ENCODE peak calls at places on chromosomes 13 and 19, in nine cellular contexts. W is ascending aorta; A is mesenchymal stem cell; V is right atrium auricular region; M is CD8-positive, alpha-beta memory T cell; I is lower lobe of right lung; U is mesendoderm; J is CD4-positive, alpha-beta memory T cell; N is psoas muscle. B is an unnamed sample. For H3K36me3, the result is how much of the 10 kb centered on the place peaks cover.

GRCh38 chr19:51948979-51949378 is 21.7 kb downstream of the ZNF613 start:
- DNase-seq in W (no peak), A (no peak), V (peak), M (no peak), I (no peak), U (no peak), J (no peak), N (no peak), B (no peak)

GRCh38 chr13:108733141-108733540 is 103.7 kb downstream of the MYO16 start:
- DNase-seq in W (no peak), A (no peak), V (no peak), M (no peak), I (no peak), U (no peak), J (no peak), N (no peak), B (no peak)

GRCh38 chr13:35724480-35724879 is 248.0 kb upstream of the MAB21L1 start:
- DNase-seq in W (no peak), A (no peak), V (no peak), M (no peak), I (no peak), U (no peak), J (no peak), N (no peak), B (no peak)

GRCh38 chr13:27041341-27041740 is 130.3 kb downstream of the USP12 start:
- DNase-seq in W (no peak), A (no peak), V (no peak), M (no peak), I (no peak), U (no peak), J (no peak), N (no peak), B (no peak)

GRCh38 chr13:101706651-101707050 is 254.2 kb downstream of the ITGBL1 start:
- DNase-seq in W (no peak), A (peak), V (no peak), M (no peak), I (no peak), U (peak), J (peak), N (no peak), B (no peak)

GRCh38 chr13:37681295-37682032 is 82.9 kb upstream of the POSTN start:
- DNase-seq in W (no peak), A (peak), V (no peak), M (no peak), I (no peak), U (no peak), J (no peak), N (no peak), B (no peak)

GRCh38 chr19:35179830-35180229 is 25.3 kb downstream of the FXYD5 start:
- DNase-seq in W (no peak), A (no peak), V (no peak), M (no peak), I (no peak), U (no peak), J (no peak), N (no peak), B (no peak)

GRCh38 chr13:60268203-60268555 is 104.5 kb upstream of the DIAPH3 start:
- DNase-seq in W (no peak), A (peak), V (no peak), M (no peak), I (no peak), U (no peak), J (no peak), N (no peak), B (no peak)

GRCh38 chr19:19176950-19177349 is 6.9 kb upstream of the MEF2B start:
- DNase-seq in W (no peak), A (no peak), V (no peak), M (no peak), I (no peak), U (no peak), J (no peak), N (no peak), B (no peak)

GRCh38 chr19:46727757-46728156 is 10.8 kb upstream of the PRKD2 start:
- DNase-seq in W (no peak), A (no peak), V (no peak), M (no peak), I (no peak), U (no peak), J (no peak), N (peak), B (no peak)

GRCh38 chr19:46717034-46717715 is at the start of gene PRKD2:
- DNase-seq in W (peak), A (peak), V (peak), M (peak), I (peak), U (peak), J (peak), N (peak), B (peak)

GRCh38 chr13:27450921-27451461 is 627 bp upstream of the MTIF3 start:
- DNase-seq in W (no peak), A (peak), V (no peak), M (peak), I (peak), U (peak), J (no peak), N (peak), B (peak)

GRCh38 chr13:49995535-49996165 is 1.2 kb upstream of the TRIM13 start:
- DNase-seq in W (no peak), A (peak), V (no peak), M (no peak), I (no peak), U (peak), J (no peak), N (no peak), B (no peak)

GRCh38 chr19:28021316-28022185 is 1191.4 kb downstream of the UQCRFS1 start:
- DNase-seq in W (no peak), A (no peak), V (no peak), M (no peak), I (no peak), U (no peak), J (no peak), N (no peak), B (no peak)

GRCh38 chr19:28019901-28020300 is 1193.0 kb downstream of the UQCRFS1 start:
- DNase-seq in W (no peak), A (no peak), V (no peak), M (no peak), I (no peak), U (no peak), J (no peak), N (no peak), B (no peak)

GRCh38 chr19:28020631-28021315 is 1192.2 kb downstream of the UQCRFS1 start:
- DNase-seq in W (no peak), A (no peak), V (no peak), M (no peak), I (no peak), U (peak), J (no peak), N (no peak), B (no peak)

GRCh38 chr19:28019371-28019770 is 1193.6 kb downstream of the UQCRFS1 start:
- DNase-seq in W (no peak), A (no peak), V (no peak), M (no peak), I (no peak), U (no peak), J (no peak), N (no peak), B (no peak)

DNA sequence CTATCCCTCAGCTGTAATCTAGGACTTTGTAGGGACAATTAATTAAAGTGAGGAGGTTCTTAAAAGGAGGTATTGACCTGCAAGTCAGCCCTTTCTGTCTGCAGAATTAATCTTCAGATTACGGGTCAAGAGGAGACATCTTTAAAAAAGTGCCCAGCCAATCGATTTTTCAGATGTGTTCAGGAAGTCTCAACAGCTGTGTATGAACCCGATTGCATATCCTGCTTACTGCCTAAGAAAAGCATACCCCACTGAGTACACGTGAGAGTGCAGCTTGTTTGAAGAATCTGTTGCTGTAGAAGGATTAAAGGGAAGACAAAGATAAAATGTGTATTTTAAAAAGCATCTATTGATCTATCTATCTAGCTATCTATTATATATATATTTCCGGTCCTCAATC is 1194.5 kb downstream of the UQCRFS1 start:
- DNase-seq in W (no peak), A (no peak), V (no peak), M (no peak), I (no peak), U (no peak), J (no peak), N (no peak), B (no peak)
- H3K4me3 ChIP-seq in W (no peak), A (no peak), V (no peak), M (no peak), I (no peak), U (no peak), J (no peak), N (no peak), B (no peak)

GRCh38 chr19:5210556-5210955 is 130.1 kb downstream of the PTPRS start:
- DNase-seq in W (no peak), A (no peak), V (no peak), M (no peak), I (no peak), U (no peak), J (no peak), N (no peak), B (no peak)

GRCh38 chr19:5214371-5214770 is 126.2 kb downstream of the PTPRS start:
- DNase-seq in W (no peak), A (no peak), V (no peak), M (no peak), I (no peak), U (no peak), J (no peak), N (no peak), B (no peak)

GRCh38 chr19:5211217-5211822 is 129.3 kb downstream of the PTPRS start:
- DNase-seq in W (no peak), A (no peak), V (no peak), M (no peak), I (no peak), U (no peak), J (no peak), N (no peak), B (no peak)

GRCh38 chr19:5213667-5214066 is 126.9 kb downstream of the PTPRS start:
- DNase-seq in W (no peak), A (no peak), V (no peak), M (no peak), I (no peak), U (no peak), J (no peak), N (no peak), B (no peak)

DNA sequence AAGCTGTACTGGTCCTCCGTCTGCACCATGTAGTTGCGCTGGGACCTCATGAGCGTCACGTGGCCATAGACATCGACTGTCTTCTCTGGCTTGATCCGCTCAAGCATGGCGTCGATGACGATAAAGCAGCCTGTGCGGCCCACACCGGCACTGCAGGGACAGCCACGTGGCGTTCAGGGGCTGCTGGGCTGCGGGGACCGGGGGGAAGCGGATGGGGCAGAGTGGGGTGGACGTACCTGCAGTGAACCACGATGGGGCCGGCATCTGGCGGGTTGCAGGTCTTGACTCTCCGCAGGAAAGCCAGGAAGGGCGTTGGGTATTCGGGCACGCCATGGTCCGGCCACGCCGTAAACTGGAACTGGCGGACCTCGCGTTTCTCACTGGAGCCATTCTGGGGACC is 128.5 kb downstream of the PTPRS start:
- DNase-seq in W (no peak), A (no peak), V (no peak), M (no peak), I (no peak), U (no peak), J (no peak), N (no peak), B (no peak)
- H3K36me3 ChIP-seq in W (half or more), A (half or more), V (half or more), M (under half), I (half or more), U (under half), J (under half), N (half or more), B (under half)

DNA sequence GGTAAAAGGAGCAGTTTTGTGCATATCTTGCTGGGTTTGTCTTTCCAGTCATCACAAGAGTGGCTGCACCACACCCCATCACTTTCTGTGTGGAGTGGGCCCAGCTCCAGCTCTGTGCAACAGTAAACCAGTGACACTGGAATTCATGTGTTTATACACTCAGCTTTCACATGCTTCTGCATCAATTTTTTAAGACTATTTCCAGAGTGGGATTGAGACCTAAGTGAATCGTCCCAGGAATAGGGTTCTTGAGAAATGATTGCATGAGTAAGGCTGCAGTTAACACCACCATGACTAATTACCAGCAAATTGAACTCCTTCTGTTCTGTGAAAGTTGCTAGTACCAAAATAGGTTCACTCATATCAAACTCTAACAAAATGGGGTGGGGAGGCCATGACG is 5.3 kb upstream of the CFAP97D2 start:
- DNase-seq in W (no peak), A (peak), V (no peak), M (no peak), I (no peak), U (no peak), J (no peak), N (no peak), B (no peak)
- H3K4me3 ChIP-seq in W (no peak), A (no peak), V (no peak), M (no peak), I (no peak), U (no peak), J (no peak), N (no peak), B (no peak)

GRCh38 chr19:16398530-16399241 is 73.1 kb downstream of the EPS15L1 start:
- DNase-seq in W (no peak), A (no peak), V (no peak), M (no peak), I (no peak), U (no peak), J (no peak), N (peak), B (no peak)
- H3K36me3 ChIP-seq in W (under half), A (half or more), V (under half), M (under half), I (under half), U (under half), J (under half), N (half or more), B (under half)

B was measured in uterus.